ENCODE peak calls at places on chromosomes 11 and 22, in four cellular contexts. K is K562, A is SK-N-SH, G is HepG2. Y is an unnamed sample.

GRCh38 chr22:38180841-38181452 is 683 bp downstream of the PLA2G6 start:
- DNase-seq in K (peak), A (no peak), G (no peak), Y (no peak)

GRCh38 chr11:14094481-14095037 is 132.0 kb downstream of the SPON1 start:
- DNase-seq in K (no peak), A (no peak), G (no peak), Y (no peak)

GRCh38 chr11:10395196-10395897 is 59.7 kb upstream of the AMPD3 start:
- DNase-seq in K (no peak), A (no peak), G (no peak), Y (no peak)

GRCh38 chr11:61978703-61979661 is 11.5 kb upstream of the FTH1 start:
- DNase-seq in K (peak), A (no peak), G (no peak), Y (no peak)

GRCh38 chr11:71307811-71308645 is 55.7 kb upstream of the SHANK2 start:
- DNase-seq in K (no peak), A (no peak), G (no peak), Y (no peak)

GRCh38 chr11:120648706-120649250 is 137.2 kb downstream of the GRIK4 start:
- DNase-seq in K (no peak), A (no peak), G (no peak), Y (no peak)

GRCh38 chr11:34512810-34513673 is 552 bp downstream of the ELF5 start:
- DNase-seq in K (peak), A (peak), G (peak), Y (peak)

GRCh38 chr22:37406836-37407235 is 20.4 kb downstream of the ELFN2 start:
- DNase-seq in K (no peak), A (no peak), G (no peak), Y (no peak)

GRCh38 chr11:61555051-61555969 is 25.6 kb downstream of the SYT7 start:
- DNase-seq in K (peak), A (peak), G (no peak), Y (no peak)

GRCh38 chr22:32649515-32650200 is 151.8 kb upstream of the TIMP3 start:
- DNase-seq in K (peak), A (no peak), G (no peak), Y (no peak)

GRCh38 chr11:77014669-77015068 is 19.5 kb upstream of the B3GNT6 start:
- DNase-seq in K (no peak), A (no peak), G (no peak), Y (no peak)

GRCh38 chr11:43327987-43328386 is 16.2 kb downstream of the API5 start:
- DNase-seq in K (peak), A (no peak), G (peak), Y (no peak)

GRCh38 chr22:23534851-23535717 is 45.0 kb downstream of the IGLL1 start:
- DNase-seq in K (no peak), A (no peak), G (no peak), Y (no peak)

GRCh38 chr11:3808846-3809623 is 675 bp downstream of the PGAP2 start:
- DNase-seq in K (peak), A (peak), G (peak), Y (peak)

GRCh38 chr11:72670041-72670440 is 4.2 kb downstream of the PDE2A start:
- DNase-seq in K (no peak), A (no peak), G (no peak), Y (no peak)

GRCh38 chr11:61028135-61028729 is 56.8 kb downstream of the CD6 start:
- DNase-seq in K (no peak), A (no peak), G (no peak), Y (no peak)

GRCh38 chr11:82703796-82704195 is 29.9 kb downstream of the FAM181B start:
- DNase-seq in K (no peak), A (no peak), G (no peak), Y (no peak)

DNA sequence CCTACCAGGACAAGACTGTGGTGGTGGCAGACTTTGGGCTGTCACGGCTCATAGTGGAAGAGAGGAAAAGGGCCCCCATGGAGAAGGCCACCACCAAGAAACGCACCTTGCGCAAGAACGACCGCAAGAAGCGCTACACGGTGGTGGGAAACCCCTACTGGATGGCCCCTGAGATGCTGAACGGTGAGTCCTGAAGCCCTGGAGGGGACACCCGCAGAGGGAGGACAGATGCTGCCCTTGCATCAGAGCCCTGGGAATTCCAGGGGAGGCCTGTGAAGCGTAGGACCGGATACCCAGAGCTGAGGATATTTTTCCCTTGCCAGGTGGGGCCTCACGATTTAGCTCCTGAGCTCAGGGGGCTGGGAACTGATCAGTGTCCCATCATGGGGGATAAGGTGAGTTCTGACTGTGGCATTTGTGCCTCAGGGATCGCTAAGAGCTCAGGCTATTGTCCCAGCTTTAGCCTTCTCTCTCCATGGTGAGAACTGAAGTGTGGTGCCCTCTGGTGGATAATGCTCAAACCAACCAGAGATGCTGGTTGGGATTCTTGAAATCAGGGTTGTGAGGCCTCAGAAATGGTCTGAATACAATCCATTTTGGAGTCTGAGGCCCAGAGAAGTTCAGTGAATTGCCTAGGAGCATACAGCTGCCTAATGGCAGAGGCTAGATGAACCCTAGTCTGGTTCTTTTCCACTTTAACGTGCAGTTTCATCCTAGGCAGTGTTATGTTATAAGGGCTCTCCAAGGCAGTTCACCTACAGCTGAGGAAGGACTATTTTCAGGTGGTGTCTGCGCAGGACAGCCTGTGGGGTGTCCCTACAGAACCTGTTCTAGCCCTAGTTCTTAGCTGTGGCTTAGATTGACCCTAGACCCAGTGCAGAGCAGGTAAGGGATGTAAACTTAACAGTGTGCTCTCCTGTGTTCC is 19.5 kb downstream of the PIK3IP1 start:
- DNase-seq in K (peak), A (peak), G (peak), Y (peak)
- TF ChIP-seq TAF1 in K (no peak), A (no peak), G (no peak), Y (no peak)

GRCh38 chr11:35558468-35558867 is 33.1 kb upstream of the PAMR1 start:
- DNase-seq in K (no peak), A (no peak), G (no peak), Y (no peak)

GRCh38 chr11:35553021-35553420 is 27.6 kb upstream of the PAMR1 start:
- DNase-seq in K (no peak), A (no peak), G (no peak), Y (no peak)

GRCh38 chr11:35555238-35555887 is 29.9 kb upstream of the PAMR1 start:
- DNase-seq in K (no peak), A (no peak), G (no peak), Y (no peak)

GRCh38 chr11:35553831-35554230 is 28.4 kb upstream of the PAMR1 start:
- DNase-seq in K (no peak), A (no peak), G (no peak), Y (no peak)

GRCh38 chr11:35554491-35555237 is 29.2 kb upstream of the PAMR1 start:
- DNase-seq in K (no peak), A (no peak), G (no peak), Y (no peak)
- TF ChIP-seq TAF1 in K (no peak), A (no peak), G (no peak), Y (no peak)

GRCh38 chr22:26826431-26826935 is 169.1 kb downstream of the MIAT start:
- DNase-seq in K (no peak), A (no peak), G (no peak), Y (no peak)

GRCh38 chr22:26821854-26822253 is 164.5 kb downstream of the MIAT start:
- DNase-seq in K (no peak), A (no peak), G (no peak), Y (no peak)

GRCh38 chr22:26825960-26826359 is 168.6 kb downstream of the MIAT start:
- DNase-seq in K (no peak), A (no peak), G (no peak), Y (no peak)

GRCh38 chr22:26822300-26822699 is 164.9 kb downstream of the MIAT start:
- DNase-seq in K (no peak), A (no peak), G (no peak), Y (no peak)

DNA sequence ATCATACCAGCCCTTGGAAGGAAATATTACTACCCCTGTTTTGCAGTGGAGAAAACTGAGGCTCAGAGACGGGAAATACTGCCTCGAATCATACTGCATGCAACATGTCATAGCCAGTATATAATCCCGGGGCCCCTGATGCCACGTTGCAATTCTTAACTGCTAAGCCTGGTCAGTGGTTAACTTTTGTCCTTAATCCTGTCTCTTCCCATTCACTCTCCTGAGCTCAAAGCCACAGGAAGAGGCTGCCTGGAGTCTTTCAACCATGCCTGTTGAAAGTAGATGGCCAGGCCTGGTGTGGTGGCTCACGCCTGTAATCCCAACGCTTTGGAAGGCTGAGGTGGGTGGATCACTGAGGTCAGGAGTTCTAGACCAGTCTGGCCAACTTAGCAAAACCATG is 166.6 kb downstream of the MIAT start:
- DNase-seq in K (no peak), A (no peak), G (no peak), Y (no peak)
- TF ChIP-seq TAF1 in K (no peak), A (no peak), G (no peak), Y (no peak)

GRCh38 chr11:95690100-95690499 is 99.5 kb downstream of the FAM76B start:
- DNase-seq in K (no peak), A (no peak), G (no peak), Y (no peak)
- TF ChIP-seq TAF1 in K (no peak), A (no peak), G (no peak), Y (peak)

GRCh38 chr22:19874307-19875060 is 19.8 kb upstream of the GNB1L start:
- DNase-seq in K (no peak), A (peak), G (no peak), Y (peak)
- TF ChIP-seq TAF1 in K (no peak), A (no peak), G (no peak), Y (no peak)

DNA sequence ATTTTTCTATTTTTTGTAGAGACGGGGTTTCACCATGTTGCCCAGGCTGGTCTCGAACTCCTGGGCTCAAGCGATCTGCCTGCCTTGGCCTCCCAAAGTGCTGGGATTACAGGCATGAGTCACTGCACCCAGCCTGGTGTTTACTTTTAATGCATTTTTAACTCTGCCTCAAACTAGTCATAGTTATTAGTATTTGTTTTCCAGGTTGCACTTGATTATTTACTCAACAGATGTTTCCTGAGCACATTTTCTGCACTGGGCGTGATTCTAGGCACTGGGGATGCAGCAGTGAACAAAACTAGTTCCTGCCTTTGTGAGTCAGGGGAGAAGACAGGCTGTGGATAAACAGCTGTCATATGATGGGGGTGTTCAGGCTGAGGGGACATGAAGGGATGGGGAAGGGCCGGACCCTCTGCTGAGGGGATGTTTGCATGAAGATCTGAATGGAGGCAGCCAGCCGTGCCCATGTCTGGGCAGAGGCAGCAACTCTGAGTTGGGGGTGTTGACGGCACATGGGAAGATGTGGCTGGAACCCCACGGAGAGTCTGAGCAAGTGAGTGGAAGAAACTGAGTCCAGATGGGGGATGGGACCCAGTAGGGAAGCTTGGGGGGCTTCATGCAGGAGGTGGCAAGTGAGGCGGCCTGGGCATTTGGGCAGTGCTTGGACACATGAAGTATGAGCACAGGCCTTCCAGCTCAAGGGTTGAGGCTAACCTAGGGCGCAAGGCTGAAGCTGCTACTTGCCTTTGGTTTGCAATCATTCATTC is 34.4 kb downstream of the MPPED1 start:
- DNase-seq in K (no peak), A (no peak), G (no peak), Y (no peak)
- TF ChIP-seq TAF1 in K (no peak), A (no peak), G (no peak), Y (no peak)

DNA sequence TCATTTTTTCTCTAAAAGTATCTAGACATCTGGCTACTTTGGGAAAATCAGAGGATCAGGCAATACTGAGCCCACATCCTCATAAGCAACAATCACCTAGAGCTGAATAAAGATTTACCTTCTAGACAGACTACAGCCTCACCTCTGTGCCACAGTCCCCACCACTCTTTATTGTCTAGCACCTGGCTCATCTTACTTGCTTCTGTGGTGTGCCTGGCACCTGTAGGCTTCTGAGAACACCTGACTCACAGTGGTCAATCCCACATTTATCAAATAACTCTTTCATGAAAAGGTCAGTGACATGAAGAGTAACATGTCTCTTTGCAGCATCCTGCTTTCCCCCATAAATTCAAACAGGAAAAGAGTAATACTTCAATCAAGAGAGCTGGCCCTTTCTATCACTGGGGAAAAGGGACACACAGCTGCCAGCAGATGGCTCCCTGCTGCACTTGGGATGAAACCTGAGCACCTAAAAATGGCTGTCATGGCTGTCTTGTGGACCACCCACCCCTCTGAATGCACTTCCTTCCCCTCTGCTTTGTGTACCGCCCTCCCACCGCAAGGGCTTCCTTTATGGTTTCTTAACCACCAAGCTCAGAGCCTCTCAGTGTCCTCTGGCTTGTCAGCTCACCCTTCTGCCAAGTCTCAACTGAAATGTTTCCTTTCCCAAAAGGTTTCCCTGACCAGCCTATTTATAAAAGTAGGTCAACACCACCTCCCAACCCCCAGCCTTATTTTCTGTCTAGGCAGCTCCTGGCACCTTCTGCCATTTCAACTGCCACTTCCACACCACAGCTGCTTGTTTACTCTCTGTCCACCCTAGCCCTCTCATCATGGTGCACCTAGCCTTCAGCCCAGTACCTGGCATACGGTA is 9.3 kb downstream of the TFIP11 start:
- DNase-seq in K (peak), A (peak), G (no peak), Y (peak)
- TF ChIP-seq TAF1 in K (no peak), A (no peak), G (no peak), Y (no peak)

DNA sequence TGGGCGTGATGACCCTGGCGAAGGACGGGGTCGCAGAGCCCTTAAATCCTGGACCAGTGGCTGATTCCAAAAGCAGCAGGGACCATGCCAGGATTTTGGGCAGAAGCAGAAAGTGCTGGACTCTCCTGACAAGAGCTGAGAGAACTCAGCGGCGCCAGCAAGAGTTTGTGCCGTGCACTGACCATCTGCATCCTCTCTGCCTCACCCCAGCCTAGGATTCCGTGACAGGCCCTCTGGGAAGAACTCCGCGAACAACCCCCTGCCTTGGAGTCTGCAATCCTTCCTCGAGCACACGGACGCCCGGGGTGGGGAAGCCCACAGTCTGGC is 623 bp upstream of the NDUFV1 start:
- DNase-seq in K (no peak), A (peak), G (no peak), Y (no peak)
- TF ChIP-seq TAF1 in K (no peak), A (no peak), G (no peak), Y (no peak)

GRCh38 chr11:128804481-128804880 is 62.6 kb downstream of the KCNJ1 start:
- DNase-seq in K (no peak), A (no peak), G (no peak), Y (no peak)
- TF ChIP-seq TAF1 in K (no peak), A (no peak), G (no peak), Y (no peak)

GRCh38 chr11:106463154-106463553 is 385.7 kb downstream of the AASDHPPT start:
- DNase-seq in K (no peak), A (no peak), G (no peak), Y (no peak)

GRCh38 chr11:106461148-106461547 is 383.7 kb downstream of the AASDHPPT start:
- DNase-seq in K (no peak), A (no peak), G (no peak), Y (no peak)

GRCh38 chr11:106463796-106464201 is 386.3 kb downstream of the AASDHPPT start:
- DNase-seq in K (no peak), A (no peak), G (peak), Y (no peak)

GRCh38 chr11:106464728-106465127 is 387.3 kb downstream of the AASDHPPT start:
- DNase-seq in K (no peak), A (no peak), G (no peak), Y (no peak)

DNA sequence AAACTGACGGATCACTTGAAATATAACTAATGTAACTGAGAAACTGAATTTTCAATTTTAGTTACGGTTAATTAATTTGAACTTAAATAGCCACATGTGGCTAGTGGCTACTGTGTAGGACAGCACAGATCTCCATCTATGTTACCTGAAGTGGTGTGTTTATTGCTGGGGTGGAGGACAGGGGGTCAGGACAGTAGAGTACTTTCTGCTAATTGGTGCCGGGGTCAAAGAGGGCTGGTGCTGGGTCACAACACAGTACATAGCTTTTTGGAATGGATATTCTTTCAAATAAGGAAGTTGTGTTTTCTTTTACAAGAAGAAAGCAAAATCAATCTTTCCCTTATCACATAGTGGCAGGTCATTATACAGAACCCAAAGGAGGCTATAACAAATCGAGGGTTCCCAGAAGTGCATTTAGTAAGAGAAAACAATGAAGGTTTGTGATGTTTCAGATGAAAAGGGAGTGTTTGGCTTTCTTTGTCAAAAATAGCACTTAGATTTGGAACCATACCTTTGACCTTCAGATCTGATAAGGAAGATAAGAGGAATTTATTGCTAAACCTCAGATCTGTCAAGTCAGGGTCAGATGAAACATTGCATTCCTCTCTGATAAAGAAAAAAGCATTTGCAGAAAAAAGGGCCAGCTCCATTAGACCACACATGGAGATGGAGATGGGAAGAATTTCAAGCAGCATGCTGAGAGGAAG is 384.5 kb downstream of the AASDHPPT start:
- DNase-seq in K (no peak), A (no peak), G (peak), Y (no peak)
- TF ChIP-seq TAF1 in K (no peak), A (no peak), G (no peak), Y (no peak)